ENCODE peak calls at places on chromosomes 4 and X, in seven cellular contexts. One of them, this sample, is unnamed. For H3K4me1, the result is how much of the 10 kb centered on the place peaks cover.

GRCh38 chrX:129980540-129981206 is 1.8 kb upstream of the BCORL1 start:
- DNase-seq in fibroblast of lung: no peak
- DNase-seq in DND-41: peak
- DNase-seq in GM23248: peak
- DNase-seq in HepG2: peak
- DNase-seq in mammary epithelial cell: no peak
- DNase-seq in MM.1S: no peak
- DNase-seq in this sample: peak

GRCh38 chr4:67204441-67204840 is 340.9 kb downstream of the CENPC start:
- DNase-seq in fibroblast of lung: no peak
- DNase-seq in DND-41: no peak
- DNase-seq in GM23248: no peak
- DNase-seq in HepG2: no peak
- DNase-seq in mammary epithelial cell: no peak
- DNase-seq in MM.1S: no peak
- DNase-seq in this sample: no peak

GRCh38 chr4:39054497-39054896 is 7.5 kb upstream of the KLHL5 start:
- DNase-seq in fibroblast of lung: no peak
- DNase-seq in DND-41: no peak
- DNase-seq in GM23248: no peak
- DNase-seq in HepG2: no peak
- DNase-seq in mammary epithelial cell: no peak
- DNase-seq in MM.1S: no peak
- DNase-seq in this sample: no peak

GRCh38 chr4:30839583-30840520 is 119.7 kb downstream of the PCDH7 start:
- DNase-seq in fibroblast of lung: peak
- DNase-seq in DND-41: no peak
- DNase-seq in GM23248: no peak
- DNase-seq in HepG2: no peak
- DNase-seq in mammary epithelial cell: peak
- DNase-seq in MM.1S: no peak
- DNase-seq in this sample: no peak

GRCh38 chrX:131841496-131842410 is 181.3 kb upstream of the STK26 start:
- DNase-seq in fibroblast of lung: peak
- DNase-seq in DND-41: peak
- DNase-seq in GM23248: peak
- DNase-seq in HepG2: peak
- DNase-seq in mammary epithelial cell: peak
- DNase-seq in MM.1S: peak
- DNase-seq in this sample: no peak

GRCh38 chr4:47612116-47613023 is 127.3 kb downstream of the ATP10D start:
- DNase-seq in fibroblast of lung: no peak
- DNase-seq in DND-41: no peak
- DNase-seq in GM23248: peak
- DNase-seq in HepG2: no peak
- DNase-seq in mammary epithelial cell: peak
- DNase-seq in MM.1S: no peak
- DNase-seq in this sample: no peak

GRCh38 chr4:184364100-184364921 is 110.0 kb downstream of the IRF2 start:
- DNase-seq in fibroblast of lung: no peak
- DNase-seq in DND-41: no peak
- DNase-seq in GM23248: no peak
- DNase-seq in HepG2: peak
- DNase-seq in mammary epithelial cell: no peak
- DNase-seq in MM.1S: peak
- DNase-seq in this sample: no peak

GRCh38 chrX:40105016-40105790 is 7.4 kb upstream of the BCOR start:
- DNase-seq in fibroblast of lung: no peak
- DNase-seq in DND-41: peak
- DNase-seq in GM23248: peak
- DNase-seq in HepG2: no peak
- DNase-seq in mammary epithelial cell: peak
- DNase-seq in MM.1S: peak
- DNase-seq in this sample: no peak

GRCh38 chrX:107567370-107567769 is 60.9 kb upstream of the PRPS1 start:
- DNase-seq in fibroblast of lung: no peak
- DNase-seq in DND-41: no peak
- DNase-seq in GM23248: no peak
- DNase-seq in HepG2: no peak
- DNase-seq in mammary epithelial cell: no peak
- DNase-seq in MM.1S: no peak
- DNase-seq in this sample: no peak

GRCh38 chrX:3763111-3763510 is 49.7 kb upstream of the PRKX start:
- DNase-seq in fibroblast of lung: no peak
- DNase-seq in DND-41: no peak
- DNase-seq in GM23248: no peak
- DNase-seq in HepG2: no peak
- DNase-seq in mammary epithelial cell: no peak
- DNase-seq in MM.1S: no peak
- DNase-seq in this sample: no peak

GRCh38 chr4:21531048-21531447 is 417.5 kb downstream of the KCNIP4 start:
- DNase-seq in fibroblast of lung: no peak
- DNase-seq in DND-41: no peak
- DNase-seq in GM23248: no peak
- DNase-seq in HepG2: no peak
- DNase-seq in mammary epithelial cell: no peak
- DNase-seq in MM.1S: no peak
- DNase-seq in this sample: no peak

GRCh38 chrX:63441717-63442116 is 90.6 kb upstream of the SPIN4 start:
- DNase-seq in fibroblast of lung: no peak
- DNase-seq in DND-41: no peak
- DNase-seq in GM23248: no peak
- DNase-seq in HepG2: no peak
- DNase-seq in mammary epithelial cell: no peak
- DNase-seq in MM.1S: no peak
- DNase-seq in this sample: no peak

GRCh38 chr4:164616961-164617360 is 137.0 kb upstream of the SMIM31 start:
- DNase-seq in fibroblast of lung: no peak
- DNase-seq in DND-41: no peak
- DNase-seq in GM23248: no peak
- DNase-seq in HepG2: no peak
- DNase-seq in mammary epithelial cell: no peak
- DNase-seq in MM.1S: no peak
- DNase-seq in this sample: no peak

GRCh38 chr4:114780205-114780604 is 181.6 kb downstream of the UGT8 start:
- DNase-seq in fibroblast of lung: peak
- DNase-seq in DND-41: no peak
- DNase-seq in GM23248: peak
- DNase-seq in HepG2: peak
- DNase-seq in mammary epithelial cell: no peak
- DNase-seq in MM.1S: peak
- DNase-seq in this sample: no peak

GRCh38 chr4:78578674-78579430 is 27.3 kb downstream of the ANXA3 start:
- DNase-seq in fibroblast of lung: no peak
- DNase-seq in DND-41: no peak
- DNase-seq in GM23248: peak
- DNase-seq in HepG2: no peak
- DNase-seq in mammary epithelial cell: no peak
- DNase-seq in MM.1S: no peak
- DNase-seq in this sample: no peak

DNA sequence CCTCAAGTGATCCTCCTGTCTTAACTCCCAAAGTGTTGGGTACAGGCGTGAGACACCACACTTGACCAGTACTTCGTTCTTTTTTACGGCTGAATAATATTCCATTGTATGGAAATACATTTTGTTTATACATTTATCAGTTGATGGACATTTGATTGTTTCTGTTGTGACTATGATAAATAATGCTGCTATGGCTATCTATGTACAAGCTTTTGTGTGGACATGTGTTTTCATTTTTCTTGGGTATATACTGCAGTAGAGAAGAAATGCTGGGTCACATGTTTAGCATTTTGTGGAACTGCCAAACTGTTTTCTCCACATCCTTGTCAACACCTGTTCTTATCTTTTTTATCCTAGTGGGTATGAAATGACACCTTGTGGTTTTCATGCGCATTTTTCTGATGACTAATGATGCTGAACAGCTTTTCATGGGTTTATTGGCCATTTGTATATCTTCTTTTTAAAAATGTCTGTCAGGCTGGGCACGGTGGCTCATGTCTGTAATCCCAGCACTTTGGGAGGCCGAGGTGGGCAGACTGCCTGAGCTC is 37.3 kb downstream of the SAT1 start:
- DNase-seq in fibroblast of lung: no peak
- DNase-seq in DND-41: no peak
- DNase-seq in GM23248: no peak
- DNase-seq in HepG2: no peak
- DNase-seq in mammary epithelial cell: peak
- DNase-seq in MM.1S: peak
- DNase-seq in this sample: no peak
- H3K9ac ChIP-seq in fibroblast of lung: no peak
- H3K9ac ChIP-seq in DND-41: no peak
- H3K9ac ChIP-seq in GM23248: no peak
- H3K9ac ChIP-seq in HepG2: no peak
- H3K9ac ChIP-seq in mammary epithelial cell: no peak
- H3K9ac ChIP-seq in MM.1S: no peak
- H3K9ac ChIP-seq in this sample: no peak

GRCh38 chr4:118904935-118905334 is 16.3 kb downstream of the SYNPO2 start:
- DNase-seq in fibroblast of lung: no peak
- DNase-seq in DND-41: no peak
- DNase-seq in GM23248: no peak
- DNase-seq in HepG2: no peak
- DNase-seq in mammary epithelial cell: no peak
- DNase-seq in MM.1S: no peak
- DNase-seq in this sample: no peak

GRCh38 chr4:118910221-118910620 is 21.6 kb downstream of the SYNPO2 start:
- DNase-seq in fibroblast of lung: no peak
- DNase-seq in DND-41: no peak
- DNase-seq in GM23248: no peak
- DNase-seq in HepG2: no peak
- DNase-seq in mammary epithelial cell: peak
- DNase-seq in MM.1S: no peak
- DNase-seq in this sample: no peak

GRCh38 chr4:118911162-118911791 is 22.6 kb downstream of the SYNPO2 start:
- DNase-seq in fibroblast of lung: no peak
- DNase-seq in DND-41: no peak
- DNase-seq in GM23248: peak
- DNase-seq in HepG2: no peak
- DNase-seq in mammary epithelial cell: no peak
- DNase-seq in MM.1S: no peak
- DNase-seq in this sample: no peak

GRCh38 chr4:118905546-118905945 is 16.9 kb downstream of the SYNPO2 start:
- DNase-seq in fibroblast of lung: no peak
- DNase-seq in DND-41: no peak
- DNase-seq in GM23248: peak
- DNase-seq in HepG2: no peak
- DNase-seq in mammary epithelial cell: no peak
- DNase-seq in MM.1S: no peak
- DNase-seq in this sample: no peak

DNA sequence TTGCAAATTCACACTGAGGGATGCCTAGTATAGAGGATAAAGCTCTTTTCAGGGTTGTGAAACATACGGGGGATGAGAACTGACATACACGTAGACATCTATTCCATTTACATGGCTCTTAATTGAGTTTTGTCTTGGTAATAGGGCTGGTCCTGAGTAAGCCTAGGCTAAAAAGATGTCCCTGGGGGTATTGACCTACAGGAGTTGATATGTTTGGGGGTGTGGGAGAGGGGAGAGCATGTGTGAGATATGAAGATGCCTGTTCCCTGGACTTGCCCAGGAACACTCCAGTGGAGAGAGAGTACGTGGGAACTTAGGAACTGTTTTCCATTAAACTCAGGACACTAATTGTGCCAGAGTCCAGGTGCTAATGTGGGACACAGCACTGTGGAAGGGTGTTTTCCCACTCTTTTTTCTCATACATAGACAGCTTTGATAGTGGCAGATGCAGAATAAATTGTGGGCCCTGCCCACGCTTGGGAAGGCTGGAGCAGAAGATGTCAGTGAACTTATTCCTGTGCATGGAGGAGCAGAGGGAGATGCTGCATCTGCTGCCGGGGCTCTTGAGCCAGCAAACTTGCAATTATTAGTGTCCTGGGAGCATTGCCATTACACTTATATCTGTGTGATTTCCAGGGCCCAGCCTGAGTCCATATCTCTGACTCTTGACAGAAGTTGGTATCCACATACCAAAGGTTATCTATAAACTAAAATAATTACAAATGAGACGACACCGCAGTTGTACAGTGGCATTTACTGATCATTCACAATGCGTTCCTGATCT is 20.7 kb downstream of the SYNPO2 start:
- DNase-seq in fibroblast of lung: no peak
- DNase-seq in DND-41: no peak
- DNase-seq in GM23248: no peak
- DNase-seq in HepG2: no peak
- DNase-seq in mammary epithelial cell: no peak
- DNase-seq in MM.1S: no peak
- DNase-seq in this sample: no peak
- H3K27ac ChIP-seq in fibroblast of lung: no peak
- H3K27ac ChIP-seq in DND-41: no peak
- H3K27ac ChIP-seq in GM23248: no peak
- H3K27ac ChIP-seq in HepG2: no peak
- H3K27ac ChIP-seq in mammary epithelial cell: no peak
- H3K27ac ChIP-seq in MM.1S: no peak
- H3K27ac ChIP-seq in this sample: no peak

GRCh38 chrX:71935542-71935941 is 24.9 kb downstream of the NHSL2 start:
- DNase-seq in fibroblast of lung: no peak
- DNase-seq in DND-41: no peak
- DNase-seq in GM23248: no peak
- DNase-seq in HepG2: no peak
- DNase-seq in mammary epithelial cell: no peak
- DNase-seq in MM.1S: no peak
- DNase-seq in this sample: no peak
- H3K4me1 ChIP-seq in fibroblast of lung: under half
- H3K4me1 ChIP-seq in DND-41: under half
- H3K4me1 ChIP-seq in GM23248: under half
- H3K4me1 ChIP-seq in HepG2: under half
- H3K4me1 ChIP-seq in mammary epithelial cell: under half
- H3K4me1 ChIP-seq in MM.1S: under half
- H3K4me1 ChIP-seq in this sample: under half

DNA sequence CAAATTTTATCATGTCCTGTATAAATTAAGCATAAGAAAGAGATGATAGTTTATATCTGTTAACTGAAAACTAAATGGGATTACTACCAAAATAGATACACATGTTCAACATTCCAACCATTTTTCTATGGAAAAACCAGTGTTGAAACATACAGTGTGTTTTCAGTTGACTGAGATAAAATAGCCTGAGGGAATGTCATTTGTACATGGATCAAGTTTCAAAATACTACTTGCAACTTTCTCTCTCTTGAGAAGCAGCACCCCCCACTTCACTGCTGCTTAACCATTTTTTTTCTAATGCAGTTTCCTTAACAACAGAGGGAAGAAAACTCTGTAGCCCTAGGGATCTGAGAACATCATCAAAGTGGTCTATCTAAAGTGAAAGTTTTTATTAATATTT is 70.8 kb downstream of the NPNT start:
- DNase-seq in fibroblast of lung: peak
- DNase-seq in DND-41: no peak
- DNase-seq in GM23248: peak
- DNase-seq in HepG2: no peak
- DNase-seq in mammary epithelial cell: peak
- DNase-seq in MM.1S: no peak
- DNase-seq in this sample: no peak
- H3K9ac ChIP-seq in fibroblast of lung: no peak
- H3K9ac ChIP-seq in DND-41: no peak
- H3K9ac ChIP-seq in GM23248: no peak
- H3K9ac ChIP-seq in HepG2: no peak
- H3K9ac ChIP-seq in mammary epithelial cell: no peak
- H3K9ac ChIP-seq in MM.1S: no peak
- H3K9ac ChIP-seq in this sample: no peak

This sample was measured in colonic mucosa.